ENCODE peak calls at places on chromosomes 7 and 10, in seven cellular contexts. One of them, this sample, is unnamed.

GRCh38 chr7:11753441-11753840 is 78.6 kb downstream of the THSD7A start:
- DNase-seq in activated gamma-delta T cell: no peak
- DNase-seq in NCI-H1930: no peak
- DNase-seq in hippocampal formation: no peak
- DNase-seq in caudate nucleus: no peak
- DNase-seq in astrocyte of the spinal cord: no peak
- DNase-seq in hepatocyte: no peak
- DNase-seq in this sample: no peak

GRCh38 chr10:101941871-101942270 is 98.3 kb upstream of the KCNIP2 start:
- DNase-seq in NCI-H1930: no peak
- DNase-seq in caudate nucleus: no peak
- DNase-seq in hippocampal formation: no peak
- DNase-seq in hepatocyte: no peak
- DNase-seq in activated gamma-delta T cell: no peak
- DNase-seq in astrocyte of the spinal cord: peak; percentile 57
- DNase-seq in this sample: peak; percentile 81

GRCh38 chr7:18426564-18427226 is 68.9 kb upstream of the HDAC9 start:
- DNase-seq in caudate nucleus: no peak
- DNase-seq in hepatocyte: no peak
- DNase-seq in NCI-H1930: no peak
- DNase-seq in activated gamma-delta T cell: no peak
- DNase-seq in hippocampal formation: no peak
- DNase-seq in astrocyte of the spinal cord: no peak
- DNase-seq in this sample: peak; percentile 63

GRCh38 chr10:95628786-95629185 is 27.7 kb downstream of the ALDH18A1 start:
- DNase-seq in hepatocyte: peak; percentile 66
- DNase-seq in caudate nucleus: no peak
- DNase-seq in hippocampal formation: no peak
- DNase-seq in activated gamma-delta T cell: no peak
- DNase-seq in astrocyte of the spinal cord: no peak
- DNase-seq in NCI-H1930: no peak
- DNase-seq in this sample: peak; percentile 9

GRCh38 chr10:24625778-24626177 is 97.9 kb downstream of the ARHGAP21 start:
- DNase-seq in hepatocyte: no peak
- DNase-seq in caudate nucleus: no peak
- DNase-seq in astrocyte of the spinal cord: no peak
- DNase-seq in hippocampal formation: no peak
- DNase-seq in activated gamma-delta T cell: no peak
- DNase-seq in NCI-H1930: no peak
- DNase-seq in this sample: no peak

GRCh38 chr10:30445716-30446115 is 11.7 kb downstream of the MAP3K8 start:
- DNase-seq in astrocyte of the spinal cord: peak; percentile 69
- DNase-seq in activated gamma-delta T cell: no peak
- DNase-seq in hepatocyte: no peak
- DNase-seq in hippocampal formation: no peak
- DNase-seq in caudate nucleus: no peak
- DNase-seq in NCI-H1930: no peak
- DNase-seq in this sample: peak; percentile 84

GRCh38 chr10:121684276-121684675 is 86.0 kb upstream of the FGFR2 start:
- DNase-seq in astrocyte of the spinal cord: no peak
- DNase-seq in NCI-H1930: no peak
- DNase-seq in hippocampal formation: no peak
- DNase-seq in activated gamma-delta T cell: no peak
- DNase-seq in hepatocyte: no peak
- DNase-seq in caudate nucleus: no peak
- DNase-seq in this sample: peak; percentile 20

GRCh38 chr10:58854811-58855210 is 321.6 kb upstream of the PHYHIPL start:
- DNase-seq in hepatocyte: no peak
- DNase-seq in caudate nucleus: no peak
- DNase-seq in astrocyte of the spinal cord: no peak
- DNase-seq in hippocampal formation: no peak
- DNase-seq in NCI-H1930: no peak
- DNase-seq in activated gamma-delta T cell: no peak
- DNase-seq in this sample: no peak

GRCh38 chr10:132592790-132593788 is 55.5 kb downstream of the INPP5A start:
- DNase-seq in activated gamma-delta T cell: no peak
- DNase-seq in hepatocyte: no peak
- DNase-seq in hippocampal formation: no peak
- DNase-seq in caudate nucleus: no peak
- DNase-seq in NCI-H1930: no peak
- DNase-seq in astrocyte of the spinal cord: peak; percentile 20
- DNase-seq in this sample: peak; percentile 55

GRCh38 chr7:79064187-79064823 is 389.2 kb downstream of the MAGI2 start:
- DNase-seq in activated gamma-delta T cell: no peak
- DNase-seq in hippocampal formation: no peak
- DNase-seq in hepatocyte: no peak
- DNase-seq in NCI-H1930: no peak
- DNase-seq in astrocyte of the spinal cord: peak; percentile 22
- DNase-seq in caudate nucleus: peak; percentile 0
- DNase-seq in this sample: no peak

GRCh38 chr10:63487990-63488389 is 22.2 kb upstream of the JMJD1C start:
- DNase-seq in caudate nucleus: no peak
- DNase-seq in hippocampal formation: no peak
- DNase-seq in NCI-H1930: no peak
- DNase-seq in hepatocyte: no peak
- DNase-seq in astrocyte of the spinal cord: no peak
- DNase-seq in activated gamma-delta T cell: no peak
- DNase-seq in this sample: no peak

GRCh38 chr10:131644287-131644686 is 256.5 kb upstream of the PPP2R2D start:
- DNase-seq in astrocyte of the spinal cord: no peak
- DNase-seq in hippocampal formation: no peak
- DNase-seq in hepatocyte: no peak
- DNase-seq in caudate nucleus: no peak
- DNase-seq in NCI-H1930: no peak
- DNase-seq in activated gamma-delta T cell: no peak
- DNase-seq in this sample: no peak

GRCh38 chr7:87885018-87885417 is 8.7 kb downstream of the DBF4 start:
- DNase-seq in NCI-H1930: no peak
- DNase-seq in activated gamma-delta T cell: no peak
- DNase-seq in hippocampal formation: no peak
- DNase-seq in hepatocyte: no peak
- DNase-seq in astrocyte of the spinal cord: peak; percentile 26
- DNase-seq in caudate nucleus: no peak
- DNase-seq in this sample: no peak

GRCh38 chr10:21600804-21601512 is 66.9 kb downstream of the MLLT10 start:
- DNase-seq in hepatocyte: no peak
- DNase-seq in activated gamma-delta T cell: no peak
- DNase-seq in hippocampal formation: no peak
- DNase-seq in astrocyte of the spinal cord: no peak
- DNase-seq in NCI-H1930: no peak
- DNase-seq in caudate nucleus: no peak
- DNase-seq in this sample: no peak

GRCh38 chr10:118504044-118504944 is 91.2 kb downstream of the PRLHR start:
- DNase-seq in NCI-H1930: no peak
- DNase-seq in hepatocyte: peak; percentile 50
- DNase-seq in activated gamma-delta T cell: no peak
- DNase-seq in astrocyte of the spinal cord: peak; percentile 34
- DNase-seq in caudate nucleus: no peak
- DNase-seq in hippocampal formation: no peak
- DNase-seq in this sample: peak; percentile 63

GRCh38 chr7:87413029-87413428 is 62.5 kb downstream of the ABCB4 start:
- DNase-seq in activated gamma-delta T cell: no peak
- DNase-seq in hepatocyte: no peak
- DNase-seq in astrocyte of the spinal cord: peak; percentile 9
- DNase-seq in NCI-H1930: no peak
- DNase-seq in hippocampal formation: no peak
- DNase-seq in caudate nucleus: no peak
- DNase-seq in this sample: peak; percentile 85

GRCh38 chr10:86523348-86523747 is 1.8 kb upstream of the WAPL start:
- DNase-seq in hippocampal formation: no peak
- DNase-seq in caudate nucleus: peak; percentile 14
- DNase-seq in hepatocyte: no peak
- DNase-seq in NCI-H1930: no peak
- DNase-seq in astrocyte of the spinal cord: peak; percentile 16
- DNase-seq in activated gamma-delta T cell: no peak
- DNase-seq in this sample: peak; percentile 18

GRCh38 chr7:106757846-106758245 is 96.9 kb upstream of the CCDC71L start:
- DNase-seq in astrocyte of the spinal cord: peak; percentile 15
- DNase-seq in activated gamma-delta T cell: no peak
- DNase-seq in caudate nucleus: no peak
- DNase-seq in NCI-H1930: no peak
- DNase-seq in hippocampal formation: no peak
- DNase-seq in hepatocyte: no peak
- DNase-seq in this sample: peak; percentile 65

GRCh38 chr7:479115-479947 is 40.3 kb downstream of the PDGFA start:
- DNase-seq in activated gamma-delta T cell: no peak
- DNase-seq in caudate nucleus: no peak
- DNase-seq in NCI-H1930: no peak
- DNase-seq in hepatocyte: no peak
- DNase-seq in astrocyte of the spinal cord: no peak
- DNase-seq in hippocampal formation: no peak
- DNase-seq in this sample: no peak

GRCh38 chr10:70167246-70167645 is 3.1 kb downstream of the SAR1A start:
- DNase-seq in astrocyte of the spinal cord: no peak
- DNase-seq in activated gamma-delta T cell: no peak
- DNase-seq in NCI-H1930: no peak
- DNase-seq in hepatocyte: no peak
- DNase-seq in hippocampal formation: no peak
- DNase-seq in caudate nucleus: no peak
- DNase-seq in this sample: peak; percentile 39

GRCh38 chr7:45884136-45884535 is 4.2 kb upstream of the IGFBP1 start:
- DNase-seq in hippocampal formation: no peak
- DNase-seq in hepatocyte: no peak
- DNase-seq in astrocyte of the spinal cord: no peak
- DNase-seq in caudate nucleus: no peak
- DNase-seq in activated gamma-delta T cell: no peak
- DNase-seq in NCI-H1930: no peak
- DNase-seq in this sample: no peak

GRCh38 chr10:88949051-88949450 is 3.5 kb downstream of the ACTA2 start:
- DNase-seq in caudate nucleus: no peak
- DNase-seq in hepatocyte: no peak
- DNase-seq in activated gamma-delta T cell: no peak
- DNase-seq in hippocampal formation: no peak
- DNase-seq in NCI-H1930: no peak
- DNase-seq in astrocyte of the spinal cord: no peak
- DNase-seq in this sample: no peak

GRCh38 chr7:155872678-155873369 is 60.6 kb upstream of the SHH start:
- DNase-seq in caudate nucleus: no peak
- DNase-seq in hippocampal formation: no peak
- DNase-seq in NCI-H1930: no peak
- DNase-seq in astrocyte of the spinal cord: no peak
- DNase-seq in hepatocyte: no peak
- DNase-seq in activated gamma-delta T cell: no peak
- DNase-seq in this sample: no peak

GRCh38 chr7:20260219-20260618 is 43.0 kb upstream of the MACC1 start:
- DNase-seq in activated gamma-delta T cell: no peak
- DNase-seq in NCI-H1930: no peak
- DNase-seq in hippocampal formation: no peak
- DNase-seq in hepatocyte: no peak
- DNase-seq in caudate nucleus: no peak
- DNase-seq in astrocyte of the spinal cord: peak; percentile 83
- DNase-seq in this sample: peak; percentile 43

GRCh38 chr10:101397140-101397539 is 43.2 kb downstream of the BTRC start:
- DNase-seq in caudate nucleus: no peak
- DNase-seq in NCI-H1930: peak; percentile 5
- DNase-seq in astrocyte of the spinal cord: peak; percentile 63
- DNase-seq in hepatocyte: peak; percentile 47
- DNase-seq in hippocampal formation: peak; percentile 47
- DNase-seq in activated gamma-delta T cell: no peak
- DNase-seq in this sample: peak; percentile 61

GRCh38 chr7:4819450-4820404 is 42.1 kb downstream of the PAPOLB start:
- DNase-seq in NCI-H1930: no peak
- DNase-seq in hippocampal formation: no peak
- DNase-seq in caudate nucleus: no peak
- DNase-seq in astrocyte of the spinal cord: no peak
- DNase-seq in activated gamma-delta T cell: no peak
- DNase-seq in hepatocyte: no peak
- DNase-seq in this sample: no peak

GRCh38 chr10:75063461-75064230 is 47.8 kb upstream of the SAMD8 start:
- DNase-seq in caudate nucleus: no peak
- DNase-seq in astrocyte of the spinal cord: no peak
- DNase-seq in hepatocyte: no peak
- DNase-seq in NCI-H1930: no peak
- DNase-seq in activated gamma-delta T cell: no peak
- DNase-seq in hippocampal formation: no peak
- DNase-seq in this sample: no peak

GRCh38 chr10:43116596-43116995 is 21.6 kb upstream of the CSGALNACT2 start:
- DNase-seq in activated gamma-delta T cell: no peak
- DNase-seq in astrocyte of the spinal cord: no peak
- DNase-seq in caudate nucleus: no peak
- DNase-seq in hippocampal formation: no peak
- DNase-seq in hepatocyte: no peak
- DNase-seq in NCI-H1930: no peak
- DNase-seq in this sample: no peak

GRCh38 chr7:100132697-100133137 is 6.0 kb downstream of the MBLAC1 start:
- DNase-seq in astrocyte of the spinal cord: peak; percentile 55
- DNase-seq in hippocampal formation: peak; percentile 34
- DNase-seq in NCI-H1930: peak; percentile 18
- DNase-seq in activated gamma-delta T cell: no peak
- DNase-seq in hepatocyte: peak; percentile 81
- DNase-seq in caudate nucleus: no peak
- DNase-seq in this sample: peak; percentile 69

GRCh38 chr10:15419279-15419874 is 48.3 kb upstream of the FAM171A1 start:
- DNase-seq in activated gamma-delta T cell: no peak
- DNase-seq in caudate nucleus: peak; percentile 19
- DNase-seq in NCI-H1930: no peak
- DNase-seq in hippocampal formation: no peak
- DNase-seq in hepatocyte: peak; percentile 75
- DNase-seq in astrocyte of the spinal cord: peak; percentile 60
- DNase-seq in this sample: peak; percentile 44

GRCh38 chr10:43814611-43815010 is 165.9 kb upstream of the ZNF32 start:
- DNase-seq in activated gamma-delta T cell: no peak
- DNase-seq in NCI-H1930: no peak
- DNase-seq in hippocampal formation: no peak
- DNase-seq in astrocyte of the spinal cord: no peak
- DNase-seq in caudate nucleus: no peak
- DNase-seq in hepatocyte: no peak
- DNase-seq in this sample: peak; percentile 15

GRCh38 chr7:151408839-151409554 is 841 bp downstream of the WDR86 start:
- DNase-seq in activated gamma-delta T cell: peak; percentile 67
- DNase-seq in NCI-H1930: no peak
- DNase-seq in hepatocyte: peak; percentile 40
- DNase-seq in caudate nucleus: no peak
- DNase-seq in astrocyte of the spinal cord: no peak
- DNase-seq in hippocampal formation: no peak
- DNase-seq in this sample: peak; percentile 70

GRCh38 chr10:112379635-112380296 is 5.8 kb downstream of the ACSL5 start:
- DNase-seq in astrocyte of the spinal cord: no peak
- DNase-seq in NCI-H1930: no peak
- DNase-seq in hippocampal formation: no peak
- DNase-seq in activated gamma-delta T cell: no peak
- DNase-seq in caudate nucleus: no peak
- DNase-seq in hepatocyte: peak; percentile 76
- DNase-seq in this sample: no peak

GRCh38 chr10:97849491-97850402 is at the start of gene GOLGA7B:
- DNase-seq in activated gamma-delta T cell: peak; percentile 60
- DNase-seq in hepatocyte: peak; percentile 89
- DNase-seq in hippocampal formation: no peak
- DNase-seq in astrocyte of the spinal cord: no peak
- DNase-seq in NCI-H1930: no peak
- DNase-seq in caudate nucleus: peak; percentile 68
- DNase-seq in this sample: peak; percentile 20

GRCh38 chr10:82190432-82191260 is 315.7 kb downstream of the NRG3 start:
- DNase-seq in activated gamma-delta T cell: no peak
- DNase-seq in caudate nucleus: no peak
- DNase-seq in hippocampal formation: no peak
- DNase-seq in hepatocyte: no peak
- DNase-seq in astrocyte of the spinal cord: no peak
- DNase-seq in NCI-H1930: no peak
- DNase-seq in this sample: no peak